ENCODE peak calls at places on chromosomes 5 and 9, in ten cellular contexts. T is ovary, N is GM12865, L is sigmoid colon, E is astrocyte, I is psoas muscle, G is thoracic aorta, Y is coronary artery, B is fibroblast of mammary gland, K is heart left ventricle. A is an unnamed sample.

GRCh38 chr5:148653840-148654781 is at the start of gene HTR4:
- DNase-seq in G (no peak), B (no peak), T (no peak), E (no peak), Y (no peak), L (peak; percentile 58), K (no peak), I (no peak), N (no peak), A (no peak)

GRCh38 chr9:529721-530120 is 311.8 kb upstream of the DMRT1 start:
- DNase-seq in G (no peak), N (no peak), Y (no peak), E (no peak), I (no peak), K (no peak), T (no peak), B (no peak), L (no peak), A (no peak)

GRCh38 chr5:139640432-139641115 is 7.6 kb upstream of the CXXC5 start:
- DNase-seq in G (no peak), N (no peak), E (no peak), T (no peak), Y (no peak), B (no peak), K (no peak), L (peak; percentile 56), I (peak; percentile 82), A (no peak)

GRCh38 chr5:132905938-132906337 is 32.5 kb downstream of the LEAP2 start:
- DNase-seq in Y (no peak), E (no peak), K (no peak), T (no peak), G (no peak), I (no peak), B (peak; percentile 39), L (no peak), N (no peak), A (no peak)

GRCh38 chr9:69204869-69205268 is 30.8 kb downstream of the TJP2 start:
- DNase-seq in B (peak; percentile 70), L (peak; percentile 70), I (no peak), T (no peak), G (peak; percentile 36), E (peak; percentile 74), N (no peak), Y (no peak), K (peak; percentile 38), A (no peak)

GRCh38 chr9:91101598-91102168 is 260.0 kb downstream of the AUH start:
- DNase-seq in G (no peak), B (no peak), N (peak; percentile 45), Y (no peak), E (no peak), K (no peak), I (no peak), L (no peak), T (no peak), A (no peak)

GRCh38 chr5:5293029-5293428 is 129.4 kb upstream of the ICE1 start:
- DNase-seq in K (no peak), E (no peak), Y (no peak), G (no peak), N (no peak), L (no peak), I (no peak), B (no peak), T (no peak), A (no peak)

GRCh38 chr5:107389130-107389553 is 281.6 kb downstream of the EFNA5 start:
- DNase-seq in K (no peak), Y (no peak), L (no peak), T (no peak), E (peak; percentile 85), B (peak; percentile 58), I (no peak), N (peak; percentile 88), G (no peak), A (no peak)

GRCh38 chr5:129767927-129768380 is 20.1 kb downstream of the MINAR2 start:
- DNase-seq in L (peak; percentile 72), K (peak; percentile 49), B (peak; percentile 92), G (peak; percentile 21), T (peak; percentile 26), I (no peak), Y (no peak), N (peak; percentile 85), E (peak; percentile 74), A (no peak)

GRCh38 chr5:132059043-132059695 is 1.3 kb upstream of the IL3 start:
- DNase-seq in T (no peak), N (no peak), E (no peak), L (peak; percentile 52), I (peak; percentile 15), Y (peak; percentile 52), K (peak; percentile 14), G (no peak), B (no peak), A (peak; percentile 53)

GRCh38 chr5:148794729-148795590 is 31.5 kb upstream of the ADRB2 start:
- DNase-seq in B (peak; percentile 40), Y (no peak), N (no peak), K (no peak), I (no peak), L (no peak), G (no peak), T (no peak), E (peak; percentile 80), A (no peak)

GRCh38 chr9:136023401-136024225 is 62.4 kb upstream of the UBAC1 start:
- DNase-seq in K (peak; percentile 78), E (peak; percentile 32), G (no peak), N (no peak), L (peak; percentile 89), T (peak; percentile 87), B (peak; percentile 85), Y (no peak), I (peak; percentile 86), A (peak; percentile 66)

GRCh38 chr5:154962494-154962893 is 21.6 kb downstream of the MRPL22 start:
- DNase-seq in Y (no peak), K (no peak), I (no peak), E (peak; percentile 28), G (no peak), T (no peak), N (peak; percentile 50), B (peak; percentile 78), L (no peak), A (no peak)

GRCh38 chr9:108620767-108621166 is 235.0 kb downstream of the ACTL7B start:
- DNase-seq in L (no peak), N (no peak), T (no peak), E (peak; percentile 29), Y (no peak), K (no peak), B (peak; percentile 25), G (no peak), I (no peak), A (no peak)

GRCh38 chr5:138065102-138065501 is 18.7 kb upstream of the WNT8A start:
- DNase-seq in B (no peak), N (peak; percentile 41), Y (no peak), G (no peak), I (no peak), E (no peak), T (no peak), L (no peak), K (no peak), A (no peak)
- TF ChIP-seq CTCF in B (peak; percentile 22), N (peak; percentile 59), Y (no peak), G (no peak), I (peak; percentile 15), E (no peak), T (no peak), L (no peak), K (no peak), A (peak; percentile 15)

DNA sequence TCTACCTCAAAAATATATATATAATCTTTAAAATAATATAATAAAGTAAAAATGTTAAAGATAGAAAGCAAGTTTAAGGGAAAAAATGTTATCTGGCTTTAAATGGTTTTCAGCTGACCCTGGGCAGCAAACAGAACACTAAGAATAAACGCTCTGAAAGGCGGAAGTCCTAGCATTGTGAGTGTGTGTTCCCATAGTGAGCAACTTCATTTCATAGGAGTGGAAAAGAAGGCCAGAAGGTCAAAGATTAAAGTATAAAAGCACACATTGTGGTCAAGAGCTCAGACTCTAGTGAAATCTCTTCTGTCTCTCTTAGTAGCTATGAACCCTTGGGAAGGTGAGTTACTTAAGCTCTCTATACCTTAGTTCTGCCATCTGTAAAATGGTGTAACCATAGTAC is 374.4 kb downstream of the ENC1 start:
- DNase-seq in N (no peak), L (no peak), B (no peak), T (no peak), E (no peak), Y (no peak), K (no peak), I (no peak), G (no peak), A (no peak)
- H3K4me3 ChIP-seq in N (no peak overlapping the region), L (no peak overlapping the region), B (no peak overlapping the region), T (no peak overlapping the region), E (no peak overlapping the region), Y (no peak overlapping the region), K (no peak overlapping the region), I (no peak overlapping the region), G (no peak overlapping the region), A (no peak overlapping the region)

DNA sequence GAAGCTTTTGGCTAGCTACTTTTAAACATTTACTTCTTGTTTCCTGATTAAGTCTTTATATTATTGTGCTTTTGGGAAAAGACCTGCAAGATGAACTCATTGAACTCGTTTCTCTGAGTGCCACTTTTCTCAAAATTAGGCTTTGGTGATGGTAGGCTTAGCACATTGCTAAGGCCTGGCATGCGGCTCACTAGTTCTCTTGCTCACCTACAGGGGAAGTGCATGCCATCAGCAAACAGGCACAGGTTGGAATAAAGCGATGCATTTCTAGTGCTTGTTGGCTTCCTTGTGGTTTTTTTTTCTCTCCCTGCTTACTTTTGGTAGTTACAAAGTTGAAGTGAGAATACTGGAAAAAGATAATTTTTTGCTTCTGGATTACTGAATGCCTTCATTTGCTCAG is 41.4 kb downstream of the TLE4 start:
- DNase-seq in K (no peak), N (no peak), I (no peak), E (no peak), G (no peak), B (no peak), Y (no peak), L (no peak), T (no peak), A (no peak)
- TF ChIP-seq CTCF in K (no peak), N (no peak), I (no peak), E (no peak), G (no peak), B (no peak), Y (no peak), L (no peak), T (no peak), A (no peak)

GRCh38 chr5:169272111-169272510 is 28.8 kb downstream of the SLIT3 start:
- DNase-seq in B (no peak), L (no peak), G (no peak), E (no peak), N (no peak), Y (no peak), I (no peak), T (no peak), K (no peak), A (no peak)

GRCh38 chr5:169263591-169263990 is 37.3 kb downstream of the SLIT3 start:
- DNase-seq in B (no peak), Y (no peak), K (no peak), T (no peak), L (no peak), G (no peak), I (no peak), E (no peak), N (no peak), A (no peak)

GRCh38 chr5:169270827-169271226 is 30.1 kb downstream of the SLIT3 start:
- DNase-seq in Y (no peak), L (no peak), B (no peak), I (no peak), T (no peak), E (no peak), N (no peak), K (no peak), G (no peak), A (no peak)

GRCh38 chr5:169265888-169266287 is 35.1 kb downstream of the SLIT3 start:
- DNase-seq in K (no peak), L (no peak), Y (no peak), E (no peak), G (no peak), T (no peak), N (no peak), I (no peak), B (peak; percentile 20), A (no peak)

GRCh38 chr5:169268019-169268418 is 32.9 kb downstream of the SLIT3 start:
- DNase-seq in I (no peak), L (no peak), G (no peak), B (peak; percentile 45), E (no peak), Y (no peak), K (no peak), T (no peak), N (no peak), A (no peak)
- H3K4me3 ChIP-seq in I (no peak overlapping the region), L (no peak overlapping the region), G (no peak overlapping the region), B (no peak overlapping the region), E (no peak overlapping the region), Y (no peak overlapping the region), K (no peak overlapping the region), T (no peak overlapping the region), N (no peak overlapping the region), A (no peak overlapping the region)